ENCODE peak calls at places on chromosomes 3 and 15, in eight cellular contexts. Y is left ventricle myocardium inferior, H is transverse colon, K is neural progenitor cell, R is A673, I is HCT116, C is small intestine, T is cardiac muscle cell. L is an unnamed sample. For H3K9me3 and H3K36me3, the result is how much of the 10 kb centered on the place peaks cover.

GRCh38 chr3:197750863-197751737 is 1.4 kb downstream of the FYTTD1 start:
- DNase-seq in H (peak), C (peak), K (peak), R (peak), Y (peak), T (peak), I (no peak), L (peak)

GRCh38 chr3:170761103-170761502 is 108.9 kb downstream of the RPL22L1 start:
- DNase-seq in I (no peak), R (no peak), T (no peak), C (no peak), H (no peak), K (no peak), Y (no peak), L (no peak)

GRCh38 chr3:192467230-192468186 is 259.8 kb downstream of the FGF12 start:
- DNase-seq in C (peak), T (peak), H (peak), R (peak), I (peak), K (peak), Y (no peak), L (peak)

GRCh38 chr3:95434436-95434835 is 1371.6 kb downstream of the NSUN3 start:
- DNase-seq in Y (no peak), H (no peak), R (no peak), I (no peak), T (no peak), C (no peak), K (no peak), L (no peak)

GRCh38 chr15:91915576-91915975 is 62.1 kb downstream of the SLCO3A1 start:
- DNase-seq in H (peak), R (no peak), I (no peak), Y (no peak), K (no peak), T (no peak), C (no peak), L (no peak)

GRCh38 chr3:40310690-40311089 is 1.2 kb downstream of the EIF1B start:
- DNase-seq in Y (no peak), T (peak), C (no peak), K (peak), H (no peak), I (no peak), R (no peak), L (no peak)

GRCh38 chr15:60751985-60752952 is 273.3 kb upstream of the ICE2 start:
- DNase-seq in Y (peak), R (no peak), I (no peak), K (no peak), H (peak), C (peak), T (peak), L (no peak)

GRCh38 chr3:32305477-32305876 is 67.0 kb downstream of the CMTM8 start:
- DNase-seq in H (no peak), Y (no peak), T (peak), C (no peak), I (no peak), K (no peak), R (no peak), L (no peak)

GRCh38 chr3:69368129-69368741 is 17.7 kb downstream of the FRMD4B start:
- DNase-seq in Y (no peak), K (no peak), R (no peak), T (peak), C (peak), I (no peak), H (peak), L (peak)

GRCh38 chr3:140117111-140117526 is 182.1 kb downstream of the CLSTN2 start:
- DNase-seq in R (peak), Y (no peak), K (no peak), T (no peak), I (no peak), H (no peak), C (no peak), L (no peak)

GRCh38 chr15:25186906-25187645 is 232.3 kb downstream of the SNRPN start:
- DNase-seq in K (no peak), I (no peak), Y (no peak), T (no peak), C (no peak), H (no peak), R (no peak), L (no peak)

GRCh38 chr15:25186411-25186810 is 231.6 kb downstream of the SNRPN start:
- DNase-seq in T (no peak), I (no peak), R (no peak), C (no peak), Y (no peak), H (no peak), K (no peak), L (no peak)

GRCh38 chr15:25185156-25185710 is 230.4 kb downstream of the SNRPN start:
- DNase-seq in Y (peak), R (no peak), C (no peak), T (no peak), K (no peak), H (no peak), I (no peak), L (no peak)

GRCh38 chr15:25184356-25185155 is 229.8 kb downstream of the SNRPN start:
- DNase-seq in R (no peak), K (no peak), C (no peak), H (no peak), T (no peak), Y (peak), I (no peak), L (no peak)

DNA sequence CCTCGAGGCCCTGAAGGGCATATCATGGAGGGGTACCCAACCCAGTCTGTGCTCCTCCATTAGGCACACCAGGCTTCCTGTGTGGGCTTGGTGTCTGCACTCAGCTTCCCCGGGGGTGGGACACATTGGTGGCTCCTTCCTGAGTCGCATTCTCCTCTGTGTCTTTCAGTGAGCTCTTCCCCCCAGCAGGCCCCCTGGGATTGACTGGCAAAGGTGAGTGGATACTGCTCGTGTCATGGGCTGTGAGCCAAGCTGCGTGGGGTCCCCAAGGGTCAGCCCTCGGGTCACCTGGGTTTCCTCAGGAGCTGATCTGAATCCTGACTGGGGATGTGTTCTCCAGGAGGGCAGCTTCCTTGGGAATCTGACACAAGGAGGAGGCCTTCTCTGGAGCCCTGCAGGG is 231.0 kb downstream of the SNRPN start:
- DNase-seq in K (no peak), H (no peak), Y (no peak), R (no peak), I (no peak), T (no peak), C (no peak), L (no peak)
- H3K9me3 ChIP-seq in K (under half), H (under half), Y (half or more), R (under half), I (under half), T (under half), C (under half), L (under half)

GRCh38 chr3:38002291-38002876 is 11.8 kb downstream of the VILL start:
- DNase-seq in Y (no peak), C (no peak), K (no peak), R (no peak), I (no peak), T (no peak), H (peak), L (no peak)

GRCh38 chr3:38002940-38003339 is 12.4 kb downstream of the VILL start:
- DNase-seq in T (no peak), I (no peak), Y (no peak), K (no peak), H (peak), R (no peak), C (no peak), L (no peak)

GRCh38 chr3:38000242-38000916 is 9.8 kb downstream of the VILL start:
- DNase-seq in K (no peak), Y (no peak), R (no peak), T (no peak), C (no peak), H (no peak), I (no peak), L (no peak)

GRCh38 chr3:38000965-38001455 is 10.4 kb downstream of the VILL start:
- DNase-seq in H (no peak), K (no peak), R (no peak), I (no peak), Y (no peak), T (no peak), C (no peak), L (no peak)

GRCh38 chr3:38001456-38002081 is 11.0 kb downstream of the VILL start:
- DNase-seq in T (no peak), Y (no peak), K (peak), R (no peak), C (peak), I (no peak), H (peak), L (no peak)
- H3K36me3 ChIP-seq in T (under half), Y (under half), K (under half), R (under half), C (under half), I (under half), H (under half), L (under half)

GRCh38 chr3:62667714-62668113 is 207.5 kb downstream of the CADPS start:
- DNase-seq in K (peak), I (no peak), R (no peak), T (no peak), C (no peak), Y (no peak), H (no peak), L (no peak)

GRCh38 chr3:62669161-62669560 is 206.1 kb downstream of the CADPS start:
- DNase-seq in I (no peak), K (peak), Y (no peak), C (no peak), T (no peak), R (no peak), H (no peak), L (no peak)

GRCh38 chr3:62662680-62663079 is 212.5 kb downstream of the CADPS start:
- DNase-seq in K (no peak), C (no peak), R (no peak), H (no peak), Y (no peak), T (no peak), I (no peak), L (no peak)

GRCh38 chr3:62670351-62670750 is 204.9 kb downstream of the CADPS start:
- DNase-seq in R (no peak), H (no peak), I (no peak), T (peak), C (no peak), K (no peak), Y (no peak), L (no peak)

GRCh38 chr3:62665627-62666433 is 209.4 kb downstream of the CADPS start:
- DNase-seq in T (peak), Y (peak), K (peak), C (peak), I (peak), H (peak), R (peak), L (peak)
- H3K9me3 ChIP-seq in T (under half), Y (under half), K (under half), C (under half), I (under half), H (under half), R (under half), L (under half)

GRCh38 chr3:160159806-160160205 is 65.4 kb upstream of the C3orf80 start:
- DNase-seq in C (no peak), Y (no peak), I (no peak), H (no peak), R (no peak), T (no peak), K (peak), L (no peak)

GRCh38 chr3:160157321-160157720 is 67.9 kb upstream of the C3orf80 start:
- DNase-seq in H (no peak), K (no peak), T (no peak), R (no peak), C (no peak), I (no peak), Y (no peak), L (no peak)

GRCh38 chr3:160163259-160163878 is 61.9 kb upstream of the C3orf80 start:
- DNase-seq in Y (no peak), C (peak), I (peak), T (peak), K (no peak), R (peak), H (no peak), L (no peak)

GRCh38 chr3:160159346-160159745 is 65.9 kb upstream of the C3orf80 start:
- DNase-seq in C (no peak), R (no peak), T (no peak), K (no peak), I (no peak), H (no peak), Y (no peak), L (no peak)

DNA sequence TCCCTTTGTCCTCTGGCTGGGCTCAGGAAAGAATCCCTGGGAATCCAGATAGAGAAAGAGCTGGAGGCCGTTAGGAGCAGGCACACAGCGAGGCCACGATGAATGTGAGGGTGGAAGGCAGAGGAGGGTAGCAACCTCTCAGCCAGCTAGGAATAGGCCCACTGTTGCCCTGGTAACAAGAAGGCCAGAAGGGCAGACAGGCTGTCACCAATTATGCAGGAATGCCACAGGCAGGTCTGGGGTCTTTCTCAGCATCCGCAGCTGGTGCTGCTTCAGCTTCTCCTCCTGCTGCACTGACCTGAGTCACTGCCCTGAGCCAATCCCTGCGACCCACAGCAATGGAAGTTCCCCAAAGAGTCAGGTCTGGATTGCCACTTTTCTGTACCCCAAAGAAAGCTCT is 62.8 kb upstream of the C3orf80 start:
- DNase-seq in C (no peak), H (no peak), R (no peak), K (peak), Y (no peak), T (no peak), I (no peak), L (no peak)
- H3K36me3 ChIP-seq in C (under half), H (under half), R (under half), K (under half), Y (under half), T (under half), I (under half), L (under half)

DNA sequence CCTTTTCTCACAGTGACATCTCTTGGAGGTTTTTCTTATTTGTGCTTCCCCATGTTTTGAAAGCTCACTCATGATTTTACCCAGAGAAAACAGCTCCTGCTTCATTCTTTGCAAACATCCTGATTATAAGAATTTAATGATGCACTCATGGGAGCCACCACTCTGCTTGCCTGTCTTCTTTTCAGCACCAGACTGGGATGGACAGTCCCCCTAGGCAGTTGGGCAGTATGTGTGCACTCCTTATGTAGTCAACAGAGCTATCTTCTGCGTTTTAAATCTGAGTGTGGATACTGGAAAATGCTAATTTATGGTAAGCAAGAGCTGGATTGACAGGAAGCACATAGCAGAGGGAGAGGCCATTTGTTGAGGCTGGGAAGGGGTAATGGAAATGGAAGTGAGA is 276.1 kb downstream of the AGBL1 start:
- DNase-seq in I (no peak), H (no peak), K (peak), R (no peak), Y (no peak), T (no peak), C (no peak), L (no peak)
- H3K9me3 ChIP-seq in I (under half), H (under half), K (under half), R (under half), Y (under half), T (under half), C (under half), L (under half)

GRCh38 chr3:158672293-158673176 is at the start of gene LXN:
- DNase-seq in Y (peak), T (peak), I (no peak), C (peak), R (peak), K (peak), H (peak), L (peak)

GRCh38 chr3:158663832-158664231 is 8.6 kb downstream of the LXN start:
- DNase-seq in C (no peak), Y (no peak), K (no peak), R (no peak), I (no peak), H (no peak), T (no peak), L (no peak)

GRCh38 chr3:158668506-158668905 is 3.9 kb downstream of the LXN start:
- DNase-seq in T (peak), K (no peak), H (no peak), Y (no peak), R (no peak), C (no peak), I (no peak), L (no peak)
- H3K36me3 ChIP-seq in T (under half), K (under half), H (under half), Y (half or more), R (under half), C (under half), I (under half), L (under half)

GRCh38 chr3:43014990-43015389 is 35.9 kb downstream of the GASK1A start:
- DNase-seq in C (no peak), I (no peak), K (no peak), R (no peak), H (no peak), T (no peak), Y (no peak), L (no peak)

GRCh38 chr3:43013743-43014155 is 34.6 kb downstream of the GASK1A start:
- DNase-seq in H (no peak), Y (no peak), I (no peak), C (no peak), R (no peak), T (no peak), K (no peak), L (no peak)

GRCh38 chr3:43013256-43013655 is 34.1 kb downstream of the GASK1A start:
- DNase-seq in R (no peak), Y (no peak), C (no peak), H (no peak), T (no peak), I (no peak), K (no peak), L (no peak)

GRCh38 chr3:43015572-43016512 is 36.7 kb downstream of the GASK1A start:
- DNase-seq in C (no peak), H (no peak), T (no peak), R (no peak), Y (no peak), K (no peak), I (no peak), L (no peak)

GRCh38 chr3:43014216-43014615 is 35.1 kb downstream of the GASK1A start:
- DNase-seq in H (no peak), K (no peak), R (no peak), I (no peak), Y (no peak), C (no peak), T (no peak), L (no peak)
- H3K9me3 ChIP-seq in H (under half), K (under half), R (under half), I (under half), Y (under half), C (under half), T (under half), L (under half)

GRCh38 chr15:100762913-100763627 is 116.6 kb upstream of the ALDH1A3 start:
- DNase-seq in T (no peak), C (no peak), I (no peak), K (no peak), H (no peak), R (no peak), Y (no peak), L (no peak)
- H3K36me3 ChIP-seq in T (under half), C (under half), I (under half), K (under half), H (under half), R (under half), Y (under half), L (under half)

L was measured in lung.